ENCODE peak calls at places on chromosomes 1 and 21, in five cellular contexts. One of them, this sample, is unnamed.

GRCh38 chr1:25572708-25573590 is 29.5 kb downstream of the LDLRAP1 start:
- DNase-seq in epithelial cell of esophagus: peak; percentile 67
- DNase-seq in AG04449: no peak
- DNase-seq in prostate gland: no peak
- DNase-seq in H9: peak; percentile 80
- DNase-seq in this sample: no peak

GRCh38 chr1:169890761-169891538 is 2.7 kb downstream of the SCYL3 start:
- DNase-seq in epithelial cell of esophagus: peak; percentile 85
- DNase-seq in AG04449: no peak
- DNase-seq in prostate gland: peak; percentile 88
- DNase-seq in H9: no peak
- DNase-seq in this sample: no peak

GRCh38 chr1:243409284-243409683 is 153.4 kb downstream of the SDCCAG8 start:
- DNase-seq in epithelial cell of esophagus: no peak
- DNase-seq in AG04449: no peak
- DNase-seq in prostate gland: no peak
- DNase-seq in H9: no peak
- DNase-seq in this sample: no peak

GRCh38 chr21:31566061-31566460 is 93.4 kb upstream of the SOD1 start:
- DNase-seq in epithelial cell of esophagus: no peak
- DNase-seq in AG04449: no peak
- DNase-seq in prostate gland: no peak
- DNase-seq in H9: no peak
- DNase-seq in this sample: no peak

GRCh38 chr1:41664861-41665640 is 180.6 kb upstream of the EDN2 start:
- DNase-seq in epithelial cell of esophagus: peak; percentile 94
- DNase-seq in AG04449: no peak
- DNase-seq in prostate gland: peak; percentile 73
- DNase-seq in H9: peak; percentile 36
- DNase-seq in this sample: no peak

GRCh38 chr1:227219715-227220292 is 98.5 kb downstream of the CDC42BPA start:
- DNase-seq in epithelial cell of esophagus: no peak
- DNase-seq in AG04449: no peak
- DNase-seq in prostate gland: no peak
- DNase-seq in H9: no peak
- DNase-seq in this sample: no peak

GRCh38 chr1:238088891-238089290 is 198.2 kb upstream of the ZP4 start:
- DNase-seq in epithelial cell of esophagus: no peak
- DNase-seq in AG04449: no peak
- DNase-seq in prostate gland: no peak
- DNase-seq in H9: no peak
- DNase-seq in this sample: no peak

GRCh38 chr1:117051224-117052064 is 8.7 kb upstream of the TTF2 start:
- DNase-seq in epithelial cell of esophagus: peak; percentile 76
- DNase-seq in AG04449: no peak
- DNase-seq in prostate gland: peak; percentile 63
- DNase-seq in H9: no peak
- DNase-seq in this sample: no peak

GRCh38 chr1:239823852-239824251 is 267.8 kb upstream of the FMN2 start:
- DNase-seq in epithelial cell of esophagus: no peak
- DNase-seq in AG04449: no peak
- DNase-seq in prostate gland: no peak
- DNase-seq in H9: no peak
- DNase-seq in this sample: no peak

GRCh38 chr1:116414364-116414763 is 41.3 kb downstream of the ATP1A1 start:
- DNase-seq in epithelial cell of esophagus: no peak
- DNase-seq in AG04449: no peak
- DNase-seq in prostate gland: no peak
- DNase-seq in H9: no peak
- DNase-seq in this sample: no peak

GRCh38 chr1:96918406-96918805 is 196.8 kb downstream of the PTBP2 start:
- DNase-seq in epithelial cell of esophagus: no peak
- DNase-seq in AG04449: peak; percentile 50
- DNase-seq in prostate gland: no peak
- DNase-seq in H9: no peak
- DNase-seq in this sample: no peak

GRCh38 chr1:163509126-163509525 is 187.4 kb downstream of the NUF2 start:
- DNase-seq in epithelial cell of esophagus: peak; percentile 13
- DNase-seq in AG04449: no peak
- DNase-seq in prostate gland: no peak
- DNase-seq in H9: no peak
- DNase-seq in this sample: no peak

GRCh38 chr1:219476716-219477115 is 136.2 kb downstream of the ZC3H11B start:
- DNase-seq in epithelial cell of esophagus: no peak
- DNase-seq in AG04449: no peak
- DNase-seq in prostate gland: no peak
- DNase-seq in H9: no peak
- DNase-seq in this sample: no peak

GRCh38 chr1:107867892-107868291 is 97.1 kb downstream of the VAV3 start:
- DNase-seq in epithelial cell of esophagus: no peak
- DNase-seq in AG04449: no peak
- DNase-seq in prostate gland: no peak
- DNase-seq in H9: no peak
- DNase-seq in this sample: no peak

GRCh38 chr1:171084091-171084490 is 6.6 kb upstream of the FMO3 start:
- DNase-seq in epithelial cell of esophagus: no peak
- DNase-seq in AG04449: no peak
- DNase-seq in prostate gland: no peak
- DNase-seq in H9: no peak
- DNase-seq in this sample: no peak

GRCh38 chr1:231541842-231542241 is 13.4 kb downstream of the TSNAX start:
- DNase-seq in epithelial cell of esophagus: no peak
- DNase-seq in AG04449: no peak
- DNase-seq in prostate gland: no peak
- DNase-seq in H9: no peak
- DNase-seq in this sample: no peak

GRCh38 chr1:19636065-19636464 is 8.0 kb upstream of the NBL1 start:
- DNase-seq in epithelial cell of esophagus: no peak
- DNase-seq in AG04449: no peak
- DNase-seq in prostate gland: no peak
- DNase-seq in H9: no peak
- DNase-seq in this sample: no peak

GRCh38 chr1:153880962-153881361 is 41.8 kb downstream of the GATAD2B start:
- DNase-seq in epithelial cell of esophagus: peak; percentile 91
- DNase-seq in AG04449: peak; percentile 62
- DNase-seq in prostate gland: peak; percentile 78
- DNase-seq in H9: no peak
- DNase-seq in this sample: peak; percentile 86

GRCh38 chr1:184664661-184665060 is 90.0 kb downstream of the EDEM3 start:
- DNase-seq in epithelial cell of esophagus: no peak
- DNase-seq in AG04449: no peak
- DNase-seq in prostate gland: no peak
- DNase-seq in H9: peak; percentile 47
- DNase-seq in this sample: no peak

GRCh38 chr1:208203127-208203847 is 40.9 kb downstream of the PLXNA2 start:
- DNase-seq in epithelial cell of esophagus: peak; percentile 83
- DNase-seq in AG04449: no peak
- DNase-seq in prostate gland: peak; percentile 76
- DNase-seq in H9: no peak
- DNase-seq in this sample: no peak

GRCh38 chr1:78360584-78360983 is 130.2 kb upstream of the PTGFR start:
- DNase-seq in epithelial cell of esophagus: peak; percentile 20
- DNase-seq in AG04449: no peak
- DNase-seq in prostate gland: no peak
- DNase-seq in H9: no peak
- DNase-seq in this sample: no peak

GRCh38 chr1:119688810-119689209 is 22.9 kb upstream of the PHGDH start:
- DNase-seq in epithelial cell of esophagus: no peak
- DNase-seq in AG04449: no peak
- DNase-seq in prostate gland: peak; percentile 11
- DNase-seq in H9: no peak
- DNase-seq in this sample: no peak
- TF ChIP-seq CTCF in epithelial cell of esophagus: no peak
- TF ChIP-seq CTCF in AG04449: no peak
- TF ChIP-seq CTCF in prostate gland: no peak
- TF ChIP-seq CTCF in H9: no peak
- TF ChIP-seq CTCF in this sample: no peak

GRCh38 chr1:98988906-98989603 is 15.6 kb downstream of the PLPPR5 start:
- DNase-seq in epithelial cell of esophagus: no peak
- DNase-seq in AG04449: no peak
- DNase-seq in prostate gland: no peak
- DNase-seq in H9: no peak
- DNase-seq in this sample: no peak

GRCh38 chr1:98985687-98986086 is 19.0 kb downstream of the PLPPR5 start:
- DNase-seq in epithelial cell of esophagus: no peak
- DNase-seq in AG04449: no peak
- DNase-seq in prostate gland: no peak
- DNase-seq in H9: no peak
- DNase-seq in this sample: no peak

GRCh38 chr1:98992844-98993243 is 11.8 kb downstream of the PLPPR5 start:
- DNase-seq in epithelial cell of esophagus: no peak
- DNase-seq in AG04449: no peak
- DNase-seq in prostate gland: no peak
- DNase-seq in H9: no peak
- DNase-seq in this sample: no peak

DNA sequence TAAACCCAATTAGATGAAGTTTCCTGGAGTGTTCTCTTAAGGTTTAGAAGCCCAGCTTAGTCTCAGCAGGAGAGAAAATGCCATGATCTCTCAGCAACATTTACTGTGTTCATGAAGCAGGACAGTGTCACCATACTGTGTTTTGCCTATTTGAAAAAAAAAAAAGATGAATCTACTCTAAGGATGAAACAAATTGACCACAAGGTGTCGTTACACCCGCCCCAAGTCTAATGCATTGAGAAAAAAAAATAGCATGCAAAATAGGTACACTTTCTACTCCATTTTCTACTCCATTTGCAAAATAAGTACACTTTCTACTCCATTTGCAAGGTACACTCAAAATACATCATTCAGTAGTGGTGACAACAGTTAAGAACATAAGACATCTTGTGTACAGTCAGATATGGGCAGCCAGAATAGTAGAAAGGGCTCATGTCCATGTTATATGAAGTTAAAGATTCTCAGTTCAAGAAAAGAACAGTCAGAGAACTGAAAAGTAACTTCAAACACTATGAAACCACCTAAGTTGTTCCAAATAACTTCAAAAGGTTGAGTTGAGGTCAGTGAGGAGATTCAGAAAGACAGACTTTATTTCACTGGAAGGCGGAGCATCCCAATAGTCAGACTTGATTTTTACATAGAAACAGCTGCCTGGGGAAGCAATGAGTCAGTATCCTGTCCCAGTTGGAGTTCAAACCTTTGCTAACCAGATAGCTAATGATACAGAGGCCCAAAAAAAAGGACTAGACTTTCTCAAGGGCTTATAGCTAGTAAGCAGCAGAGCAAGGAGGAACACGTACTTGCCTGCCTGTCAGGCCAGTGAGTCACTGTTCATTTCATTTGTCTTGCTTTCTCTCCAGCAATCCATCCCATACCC is 13.3 kb downstream of the PLPPR5 start:
- DNase-seq in epithelial cell of esophagus: peak; percentile 95
- DNase-seq in AG04449: peak; percentile 79
- DNase-seq in prostate gland: no peak
- DNase-seq in H9: no peak
- DNase-seq in this sample: no peak
- TF ChIP-seq CTCF in epithelial cell of esophagus: peak; percentile 26
- TF ChIP-seq CTCF in AG04449: no peak
- TF ChIP-seq CTCF in prostate gland: no peak
- TF ChIP-seq CTCF in H9: peak; percentile 69
- TF ChIP-seq CTCF in this sample: no peak

DNA sequence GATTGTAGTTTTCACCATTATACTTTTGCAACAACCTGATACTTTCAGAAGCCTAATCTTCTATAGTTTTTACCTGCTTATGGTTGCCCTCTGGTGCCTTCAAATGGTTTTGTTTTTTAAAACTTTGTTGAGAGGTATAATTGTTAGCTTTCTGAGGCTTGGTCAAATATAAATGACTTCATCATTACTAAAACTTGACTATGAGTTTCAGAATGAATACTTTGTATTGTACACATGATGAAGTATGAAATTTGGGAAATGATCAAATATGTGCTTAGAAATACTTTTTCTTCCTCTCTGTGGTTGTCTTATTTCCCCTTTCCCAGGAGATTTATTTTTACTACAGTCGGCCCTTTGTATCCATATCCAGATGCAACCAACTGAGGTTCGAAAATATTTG is 151.8 kb upstream of the B3GALT2 start:
- DNase-seq in epithelial cell of esophagus: peak; percentile 36
- DNase-seq in AG04449: no peak
- DNase-seq in prostate gland: no peak
- DNase-seq in H9: no peak
- DNase-seq in this sample: no peak
- TF ChIP-seq CTCF in epithelial cell of esophagus: peak; percentile 28
- TF ChIP-seq CTCF in AG04449: peak; percentile 6
- TF ChIP-seq CTCF in prostate gland: peak; percentile 33
- TF ChIP-seq CTCF in H9: no peak
- TF ChIP-seq CTCF in this sample: no peak

GRCh38 chr1:235958021-235958420 is 91.3 kb upstream of the LYST start:
- DNase-seq in epithelial cell of esophagus: no peak
- DNase-seq in AG04449: no peak
- DNase-seq in prostate gland: no peak
- DNase-seq in H9: no peak
- DNase-seq in this sample: no peak

GRCh38 chr1:235955777-235956176 is 89.1 kb upstream of the LYST start:
- DNase-seq in epithelial cell of esophagus: no peak
- DNase-seq in AG04449: no peak
- DNase-seq in prostate gland: no peak
- DNase-seq in H9: no peak
- DNase-seq in this sample: no peak

GRCh38 chr1:235952950-235953615 is 86.4 kb upstream of the LYST start:
- DNase-seq in epithelial cell of esophagus: peak; percentile 25
- DNase-seq in AG04449: no peak
- DNase-seq in prostate gland: no peak
- DNase-seq in H9: no peak
- DNase-seq in this sample: no peak

GRCh38 chr1:235953801-235954200 is 87.1 kb upstream of the LYST start:
- DNase-seq in epithelial cell of esophagus: peak; percentile 60
- DNase-seq in AG04449: peak; percentile 92
- DNase-seq in prostate gland: no peak
- DNase-seq in H9: no peak
- DNase-seq in this sample: no peak

DNA sequence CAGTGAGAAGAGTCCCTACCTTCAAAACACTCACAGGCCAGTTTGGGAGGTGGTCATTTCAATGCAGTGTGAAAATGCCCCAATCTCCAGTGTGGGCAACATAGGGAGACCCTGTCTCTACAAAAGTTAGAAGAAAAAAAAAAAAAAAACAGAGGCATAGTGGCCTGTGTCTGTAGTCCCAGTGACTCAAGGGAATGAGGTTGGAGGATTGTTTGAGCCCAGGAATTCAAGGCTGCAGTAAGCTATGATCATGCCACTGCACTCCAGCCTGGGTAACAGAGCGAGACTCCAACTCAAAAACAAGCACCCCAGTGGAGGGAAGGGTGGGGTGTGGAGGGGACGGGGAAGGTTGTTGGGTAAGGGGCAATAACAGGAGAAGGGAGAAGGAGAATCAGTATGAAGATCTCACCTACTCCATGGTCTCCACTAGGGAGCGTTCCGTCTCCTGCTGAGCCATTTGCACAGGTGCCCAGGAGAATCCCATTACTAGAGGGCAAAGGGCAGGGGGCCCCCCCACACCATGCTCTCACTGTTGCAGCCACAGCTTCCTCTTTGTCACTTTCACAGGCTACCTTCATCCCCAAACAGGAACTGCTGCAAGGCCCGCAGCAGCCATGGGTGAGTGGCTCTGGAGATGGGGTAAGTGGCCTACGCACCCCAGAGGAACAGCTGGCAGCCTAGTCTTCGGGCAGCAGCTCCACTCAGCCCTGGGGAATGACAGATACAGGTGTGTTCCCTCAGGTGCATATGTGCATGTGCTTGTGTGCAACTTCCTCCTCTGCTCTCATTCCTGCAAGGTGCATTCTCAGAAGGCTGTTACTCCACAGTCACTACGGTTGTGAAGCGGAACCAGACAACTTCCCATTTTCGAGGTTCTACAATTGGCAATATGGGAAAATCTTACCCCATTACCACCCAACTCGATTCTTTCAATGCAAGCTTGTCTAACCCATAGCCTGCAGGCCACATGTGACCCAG is 87.9 kb upstream of the LYST start:
- DNase-seq in epithelial cell of esophagus: no peak
- DNase-seq in AG04449: no peak
- DNase-seq in prostate gland: no peak
- DNase-seq in H9: no peak
- DNase-seq in this sample: no peak
- TF ChIP-seq CTCF in epithelial cell of esophagus: no peak
- TF ChIP-seq CTCF in AG04449: no peak
- TF ChIP-seq CTCF in prostate gland: no peak
- TF ChIP-seq CTCF in H9: no peak
- TF ChIP-seq CTCF in this sample: no peak